ENCODE peak calls at places on chromosomes 16 and 17, in five cellular contexts. One of them, this sample, is unnamed.

GRCh38 chr16:53129281-53130192 is 74.7 kb downstream of the CHD9 start:
- DNase-seq in hepatocyte: peak
- DNase-seq in gastrocnemius medialis: no peak
- DNase-seq in A549: no peak
- DNase-seq in neural progenitor cell: no peak
- DNase-seq in this sample: no peak

GRCh38 chr16:69073181-69073669 is 32.2 kb upstream of the HAS3 start:
- DNase-seq in A549: peak
- DNase-seq in hepatocyte: peak
- DNase-seq in gastrocnemius medialis: no peak
- DNase-seq in neural progenitor cell: no peak
- DNase-seq in this sample: peak

GRCh38 chr16:51538707-51539604 is 387.9 kb upstream of the SALL1 start:
- DNase-seq in gastrocnemius medialis: no peak
- DNase-seq in neural progenitor cell: peak
- DNase-seq in A549: peak
- DNase-seq in hepatocyte: peak
- DNase-seq in this sample: no peak

GRCh38 chr16:11105038-11105903 is 150.7 kb downstream of the SOCS1 start:
- DNase-seq in gastrocnemius medialis: peak
- DNase-seq in neural progenitor cell: no peak
- DNase-seq in A549: no peak
- DNase-seq in hepatocyte: peak
- DNase-seq in this sample: no peak

GRCh38 chr17:34155947-34156346 is 99.1 kb upstream of the CCL2 start:
- DNase-seq in hepatocyte: no peak
- DNase-seq in neural progenitor cell: no peak
- DNase-seq in gastrocnemius medialis: no peak
- DNase-seq in A549: no peak
- DNase-seq in this sample: no peak

GRCh38 chr16:89385712-89386111 is 104.6 kb downstream of the ANKRD11 start:
- DNase-seq in neural progenitor cell: no peak
- DNase-seq in A549: no peak
- DNase-seq in hepatocyte: no peak
- DNase-seq in gastrocnemius medialis: no peak
- DNase-seq in this sample: no peak

GRCh38 chr17:74410001-74410443 is 21.9 kb upstream of the GPRC5C start:
- DNase-seq in A549: no peak
- DNase-seq in neural progenitor cell: no peak
- DNase-seq in gastrocnemius medialis: no peak
- DNase-seq in hepatocyte: no peak
- DNase-seq in this sample: no peak

GRCh38 chr17:36500745-36501225 is 14.3 kb downstream of the ZNHIT3 start:
- DNase-seq in A549: no peak
- DNase-seq in gastrocnemius medialis: no peak
- DNase-seq in hepatocyte: peak
- DNase-seq in neural progenitor cell: no peak
- DNase-seq in this sample: no peak

GRCh38 chr17:61809816-61810392 is 53.4 kb downstream of the BRIP1 start:
- DNase-seq in hepatocyte: no peak
- DNase-seq in gastrocnemius medialis: no peak
- DNase-seq in neural progenitor cell: no peak
- DNase-seq in A549: no peak
- DNase-seq in this sample: no peak

GRCh38 chr16:20674684-20675487 is 22.6 kb downstream of the ACSM1 start:
- DNase-seq in hepatocyte: no peak
- DNase-seq in neural progenitor cell: peak
- DNase-seq in A549: no peak
- DNase-seq in gastrocnemius medialis: no peak
- DNase-seq in this sample: no peak

GRCh38 chr17:78135858-78136500 is 5.4 kb downstream of the TMC8 start:
- DNase-seq in hepatocyte: no peak
- DNase-seq in A549: no peak
- DNase-seq in gastrocnemius medialis: no peak
- DNase-seq in neural progenitor cell: no peak
- DNase-seq in this sample: no peak

GRCh38 chr16:83136924-83137323 is 510.2 kb downstream of the CDH13 start:
- DNase-seq in A549: no peak
- DNase-seq in neural progenitor cell: no peak
- DNase-seq in gastrocnemius medialis: no peak
- DNase-seq in hepatocyte: no peak
- DNase-seq in this sample: no peak

GRCh38 chr17:59498421-59499307 is 66.7 kb upstream of the DHX40 start:
- DNase-seq in gastrocnemius medialis: no peak
- DNase-seq in neural progenitor cell: no peak
- DNase-seq in A549: no peak
- DNase-seq in hepatocyte: no peak
- DNase-seq in this sample: no peak

GRCh38 chr17:46782250-46782953 is 36.1 kb downstream of the WNT3 start:
- DNase-seq in hepatocyte: peak
- DNase-seq in A549: peak
- DNase-seq in gastrocnemius medialis: no peak
- DNase-seq in neural progenitor cell: peak
- DNase-seq in this sample: no peak

GRCh38 chr16:71441348-71441781 is 489 bp downstream of the TLE7 start:
- DNase-seq in hepatocyte: no peak
- DNase-seq in neural progenitor cell: no peak
- DNase-seq in gastrocnemius medialis: no peak
- DNase-seq in A549: no peak
- DNase-seq in this sample: no peak

GRCh38 chr17:64028874-64029464 is 8.5 kb upstream of the ICAM2 start:
- DNase-seq in hepatocyte: peak
- DNase-seq in neural progenitor cell: peak
- DNase-seq in gastrocnemius medialis: no peak
- DNase-seq in A549: peak
- DNase-seq in this sample: no peak

GRCh38 chr16:66973716-66974115 is 12.7 kb downstream of the CES3 start:
- DNase-seq in hepatocyte: no peak
- DNase-seq in gastrocnemius medialis: no peak
- DNase-seq in neural progenitor cell: no peak
- DNase-seq in A549: no peak
- DNase-seq in this sample: no peak

GRCh38 chr17:80912451-80912850 is 79.2 kb upstream of the CHMP6 start:
- DNase-seq in neural progenitor cell: no peak
- DNase-seq in gastrocnemius medialis: no peak
- DNase-seq in hepatocyte: no peak
- DNase-seq in A549: no peak
- DNase-seq in this sample: no peak

GRCh38 chr16:87628940-87629339 is 26.6 kb downstream of the JPH3 start:
- DNase-seq in neural progenitor cell: no peak
- DNase-seq in A549: peak
- DNase-seq in hepatocyte: no peak
- DNase-seq in gastrocnemius medialis: no peak
- DNase-seq in this sample: peak

GRCh38 chr17:65559802-65560627 is 1.4 kb downstream of the AXIN2 start:
- DNase-seq in hepatocyte: peak
- DNase-seq in neural progenitor cell: peak
- DNase-seq in gastrocnemius medialis: no peak
- DNase-seq in A549: peak
- DNase-seq in this sample: no peak

GRCh38 chr17:1882836-1883235 is 53.0 kb downstream of the RPA1 start:
- DNase-seq in A549: peak
- DNase-seq in neural progenitor cell: peak
- DNase-seq in gastrocnemius medialis: no peak
- DNase-seq in hepatocyte: peak
- DNase-seq in this sample: no peak

GRCh38 chr17:1878419-1879121 is 48.8 kb downstream of the RPA1 start:
- DNase-seq in hepatocyte: no peak
- DNase-seq in neural progenitor cell: no peak
- DNase-seq in A549: no peak
- DNase-seq in gastrocnemius medialis: no peak
- DNase-seq in this sample: no peak

GRCh38 chr17:1875597-1875996 is 45.8 kb downstream of the RPA1 start:
- DNase-seq in hepatocyte: no peak
- DNase-seq in neural progenitor cell: no peak
- DNase-seq in gastrocnemius medialis: no peak
- DNase-seq in A549: no peak
- DNase-seq in this sample: no peak

GRCh38 chr17:1883536-1883935 is 53.7 kb downstream of the RPA1 start:
- DNase-seq in hepatocyte: no peak
- DNase-seq in gastrocnemius medialis: no peak
- DNase-seq in neural progenitor cell: no peak
- DNase-seq in A549: no peak
- DNase-seq in this sample: no peak

DNA sequence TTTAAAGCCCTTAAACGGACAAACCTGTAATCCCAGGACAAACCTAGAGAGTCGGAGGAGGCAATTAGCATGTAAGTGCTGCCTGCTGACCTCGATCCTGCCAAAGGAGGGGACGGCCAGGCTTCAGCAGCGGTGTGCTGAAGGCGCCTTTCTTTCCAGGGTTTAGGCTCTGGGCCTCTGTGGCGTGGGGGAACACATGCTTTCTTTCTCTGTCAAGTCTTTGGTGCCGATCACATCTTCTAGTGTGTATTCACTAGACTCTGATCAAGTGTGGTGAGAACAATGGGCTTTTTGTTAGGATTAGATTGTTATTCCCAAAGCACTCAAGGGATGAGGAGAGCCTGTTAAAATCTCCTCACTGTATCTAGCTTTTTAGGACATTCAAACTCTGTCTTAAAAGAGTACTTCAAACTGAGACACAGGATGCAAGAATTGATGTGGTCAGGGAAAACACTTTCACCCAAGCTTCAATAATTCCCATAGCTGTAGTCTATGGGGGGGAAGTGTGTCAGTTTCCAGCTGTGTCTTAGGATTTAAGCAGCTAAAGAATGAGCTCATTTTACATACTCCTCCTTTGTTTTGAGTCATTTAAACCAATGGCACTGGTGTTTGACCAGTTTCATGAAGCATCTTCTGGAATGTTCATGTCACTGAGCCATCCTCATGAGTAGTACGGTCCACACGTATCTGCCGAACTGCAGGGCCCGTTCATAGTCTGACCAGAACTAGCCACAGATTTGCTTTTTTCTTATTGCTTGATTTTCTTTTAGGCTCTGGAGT is 51.2 kb downstream of the RPA1 start:
- DNase-seq in A549: no peak
- DNase-seq in neural progenitor cell: peak
- DNase-seq in hepatocyte: no peak
- DNase-seq in gastrocnemius medialis: no peak
- DNase-seq in this sample: no peak
- H3K27ac ChIP-seq in A549: no peak
- H3K27ac ChIP-seq in neural progenitor cell: peak
- H3K27ac ChIP-seq in hepatocyte: no peak
- H3K27ac ChIP-seq in gastrocnemius medialis: no peak
- H3K27ac ChIP-seq in this sample: no peak

DNA sequence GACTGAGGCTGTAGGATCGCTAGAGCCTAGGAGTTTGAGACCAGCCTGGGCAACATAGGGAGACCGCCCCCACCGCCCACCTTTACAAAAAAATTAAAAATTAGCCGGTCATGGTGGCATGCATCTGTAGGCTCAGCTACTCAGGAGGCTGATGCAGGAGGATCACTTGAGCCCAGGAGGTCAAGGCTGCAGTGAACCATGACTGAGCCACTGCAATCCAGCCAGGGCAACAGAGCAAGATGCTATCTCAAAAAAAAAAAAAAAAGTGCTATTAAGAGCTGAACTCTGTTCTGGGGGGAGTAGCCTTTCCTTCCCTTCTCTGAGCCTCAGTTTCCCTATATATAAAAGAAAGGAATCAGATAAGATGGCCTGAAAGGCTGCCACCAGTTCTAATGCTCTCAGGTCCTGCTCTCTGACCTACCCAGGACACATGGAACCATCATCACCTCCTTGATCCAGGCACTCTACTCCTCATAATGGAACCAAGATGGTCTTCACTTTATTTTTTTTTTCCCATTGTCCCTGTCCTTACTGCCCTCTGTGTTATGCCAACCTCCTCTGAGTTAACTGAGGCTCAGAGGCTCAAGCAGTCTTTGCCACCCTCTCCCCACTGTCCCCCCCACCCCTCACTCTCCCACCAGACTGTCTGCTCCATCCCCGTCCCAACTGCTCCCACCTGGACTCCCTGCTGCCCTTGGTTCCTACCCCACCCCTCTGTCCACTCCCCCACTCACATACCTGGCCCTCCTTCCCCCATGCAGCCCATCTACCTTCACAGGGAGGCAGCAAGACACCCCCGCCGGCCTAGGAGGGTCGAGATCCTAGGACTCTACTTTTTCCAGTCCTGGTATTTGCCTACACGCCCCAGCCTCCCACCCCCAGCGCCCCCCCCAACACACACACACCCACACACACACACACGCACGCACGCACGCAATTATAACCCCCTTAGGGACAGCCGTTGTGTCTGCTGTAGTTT is 23.8 kb upstream of the EIF1 start:
- DNase-seq in neural progenitor cell: no peak
- DNase-seq in gastrocnemius medialis: no peak
- DNase-seq in A549: no peak
- DNase-seq in hepatocyte: no peak
- DNase-seq in this sample: no peak
- H3K27ac ChIP-seq in neural progenitor cell: no peak
- H3K27ac ChIP-seq in gastrocnemius medialis: no peak
- H3K27ac ChIP-seq in A549: peak
- H3K27ac ChIP-seq in hepatocyte: peak
- H3K27ac ChIP-seq in this sample: peak

GRCh38 chr17:27807567-27808470 is 7.5 kb upstream of the NOS2 start:
- DNase-seq in hepatocyte: peak
- DNase-seq in neural progenitor cell: no peak
- DNase-seq in gastrocnemius medialis: no peak
- DNase-seq in A549: no peak
- DNase-seq in this sample: no peak
- H3K27ac ChIP-seq in hepatocyte: peak
- H3K27ac ChIP-seq in neural progenitor cell: no peak
- H3K27ac ChIP-seq in gastrocnemius medialis: no peak
- H3K27ac ChIP-seq in A549: no peak
- H3K27ac ChIP-seq in this sample: no peak

GRCh38 chr16:2809149-2809760 is 7.8 kb upstream of the PRSS21 start:
- DNase-seq in A549: no peak
- DNase-seq in gastrocnemius medialis: no peak
- DNase-seq in neural progenitor cell: no peak
- DNase-seq in hepatocyte: no peak
- DNase-seq in this sample: no peak

GRCh38 chr16:2799852-2800226 is 1.6 kb downstream of the PRSS41 start:
- DNase-seq in A549: no peak
- DNase-seq in gastrocnemius medialis: no peak
- DNase-seq in neural progenitor cell: no peak
- DNase-seq in hepatocyte: peak
- DNase-seq in this sample: peak

GRCh38 chr16:2808181-2808580 is 8.9 kb upstream of the PRSS21 start:
- DNase-seq in gastrocnemius medialis: no peak
- DNase-seq in A549: no peak
- DNase-seq in hepatocyte: no peak
- DNase-seq in neural progenitor cell: no peak
- DNase-seq in this sample: no peak

GRCh38 chr16:2803545-2804195 is 5.4 kb downstream of the PRSS41 start:
- DNase-seq in hepatocyte: no peak
- DNase-seq in A549: no peak
- DNase-seq in gastrocnemius medialis: no peak
- DNase-seq in neural progenitor cell: no peak
- DNase-seq in this sample: no peak

GRCh38 chr16:2804728-2805127 is 6.5 kb downstream of the PRSS41 start:
- DNase-seq in A549: no peak
- DNase-seq in hepatocyte: no peak
- DNase-seq in gastrocnemius medialis: no peak
- DNase-seq in neural progenitor cell: no peak
- DNase-seq in this sample: no peak
- H3K27ac ChIP-seq in A549: no peak
- H3K27ac ChIP-seq in hepatocyte: no peak
- H3K27ac ChIP-seq in gastrocnemius medialis: no peak
- H3K27ac ChIP-seq in neural progenitor cell: no peak
- H3K27ac ChIP-seq in this sample: no peak